ENCODE peak calls at places on chromosomes 4 and X, in five cellular contexts. J is cardiac muscle cell; P is vagina; L is CD8-positive, alpha-beta T cell; N is psoas muscle. F is an unnamed sample.
A peak's percentile ranks its signal among the peaks of the same experiment; 100 is the strongest.

GRCh38 chr4:54386270-54386669 is 157.2 kb downstream of the PDGFRA start:
- DNase-seq in L (no peak), P (no peak), J (no peak), N (no peak), F (no peak)

GRCh38 chrX:19097553-19097952 is 24.7 kb downstream of the ADGRG2 start:
- DNase-seq in L (no peak), P (no peak), J (no peak), N (no peak), F (no peak)

GRCh38 chr4:7650606-7651400 is 216.1 kb upstream of the PSAPL1 start:
- DNase-seq in L (no peak), J (peak; percentile 17), N (no peak), P (no peak), F (peak; percentile 47)

GRCh38 chrX:74449937-74450330 is 28.6 kb downstream of the SLC16A2 start:
- DNase-seq in L (no peak), P (no peak), N (no peak), J (peak; percentile 10), F (no peak)

GRCh38 chrX:12912786-12913185 is 6.4 kb downstream of the TLR8 start:
- DNase-seq in J (no peak), P (no peak), L (no peak), N (no peak), F (no peak)

GRCh38 chr4:173061160-173061559 is 107.5 kb upstream of the GALNT7 start:
- DNase-seq in P (no peak), L (no peak), N (no peak), J (no peak), F (no peak)

GRCh38 chrX:29903365-29903764 is 312.0 kb upstream of the MAGEB2 start:
- DNase-seq in L (no peak), J (peak; percentile 24), N (no peak), P (no peak), F (no peak)

GRCh38 chrX:38798956-38799355 is 2.3 kb upstream of the MID1IP1 start:
- DNase-seq in P (no peak), J (peak; percentile 21), N (no peak), L (no peak), F (no peak)

GRCh38 chr4:5217411-5217810 is 166.1 kb downstream of the STK32B start:
- DNase-seq in P (no peak), L (no peak), J (no peak), N (no peak), F (no peak)

GRCh38 chrX:12866451-12867377 is at the start of gene TLR7:
- DNase-seq in L (no peak), J (no peak), P (no peak), N (no peak), F (peak; percentile 58)

GRCh38 chr4:154205471-154205870 is 286.1 kb downstream of the DCHS2 start:
- DNase-seq in J (no peak), P (no peak), N (no peak), L (no peak), F (no peak)

GRCh38 chrX:150256297-150256650 is 106.8 kb upstream of the MAMLD1 start:
- DNase-seq in P (peak; percentile 49), J (no peak), N (no peak), L (no peak), F (no peak)

GRCh38 chrX:11965436-11965835 is 172.8 kb upstream of the FRMPD4 start:
- DNase-seq in N (no peak), J (no peak), P (no peak), L (no peak), F (no peak)

GRCh38 chr4:77817304-77818076 is 1.7 kb downstream of the CNOT6L start:
- DNase-seq in J (no peak), N (no peak), P (no peak), L (no peak), F (peak; percentile 73)

GRCh38 chr4:67810011-67810410 is 55.8 kb upstream of the GNRHR start:
- DNase-seq in N (no peak), J (no peak), L (no peak), P (no peak), F (no peak)

GRCh38 chrX:44265559-44265958 is 77.9 kb downstream of the EFHC2 start:
- DNase-seq in L (no peak), J (no peak), N (no peak), P (no peak), F (no peak)

GRCh38 chr4:39825090-39825489 is 127.2 kb downstream of the UBE2K start:
- DNase-seq in J (no peak), N (no peak), P (no peak), L (no peak), F (no peak)

GRCh38 chr4:3399277-3400194 is 42.2 kb upstream of the HGFAC start:
- DNase-seq in J (no peak), N (no peak), L (no peak), P (no peak), F (peak; percentile 19)

GRCh38 chr4:43014266-43014665 is 121.8 kb downstream of the GRXCR1 start:
- DNase-seq in J (no peak), L (no peak), N (no peak), P (no peak), F (no peak)

GRCh38 chr4:137647375-137647774 is 115.1 kb upstream of the PCDH18 start:
- DNase-seq in J (no peak), L (no peak), P (no peak), N (no peak), F (no peak)

GRCh38 chr4:2047031-2047660 is 12.0 kb upstream of the NAT8L start:
- DNase-seq in J (no peak), N (no peak), L (no peak), P (no peak), F (no peak)

GRCh38 chr4:45350438-45350837 is 624.1 kb upstream of the GNPDA2 start:
- DNase-seq in L (no peak), J (peak; percentile 56), P (no peak), N (no peak), F (no peak)

GRCh38 chrX:74535211-74535621 is 79.2 kb downstream of the RLIM start:
- DNase-seq in P (peak; percentile 67), L (no peak), J (peak; percentile 75), N (no peak), F (peak; percentile 10)

GRCh38 chr4:41410049-41410448 is 127.9 kb upstream of the LIMCH1 start:
- DNase-seq in P (no peak), L (no peak), N (no peak), J (peak; percentile 16), F (no peak)

GRCh38 chr4:41406051-41406516 is 131.9 kb upstream of the LIMCH1 start:
- DNase-seq in J (no peak), N (no peak), L (no peak), P (no peak), F (no peak)

GRCh38 chr4:41400296-41400695 is 137.7 kb upstream of the LIMCH1 start:
- DNase-seq in N (no peak), L (no peak), P (no peak), J (no peak), F (no peak)

GRCh38 chr4:41409095-41409494 is 128.9 kb upstream of the LIMCH1 start:
- DNase-seq in P (no peak), N (no peak), J (no peak), L (no peak), F (no peak)

DNA sequence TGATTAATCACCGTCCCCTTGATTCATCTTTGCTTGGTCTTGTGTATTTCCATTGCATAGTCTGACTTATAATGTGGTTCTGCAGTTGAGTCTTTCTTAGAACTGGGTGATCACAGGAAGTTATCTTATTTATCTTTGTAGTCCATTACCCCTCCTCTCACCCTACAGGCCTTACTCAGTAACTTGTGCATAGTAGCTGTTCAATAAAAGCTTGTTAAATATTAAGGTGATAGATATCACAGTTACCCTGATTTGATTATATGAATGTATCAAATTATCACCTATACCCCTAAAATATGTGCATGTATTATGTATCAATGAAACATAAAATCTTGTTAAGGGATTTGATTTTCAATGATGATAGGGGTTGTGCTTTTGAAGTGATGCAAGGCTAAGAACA is 132.5 kb upstream of the LIMCH1 start:
- DNase-seq in J (no peak), N (no peak), P (no peak), L (no peak), F (no peak)
- H3K27ac ChIP-seq in J (no peak overlapping the region), N (no peak overlapping the region), P (no peak overlapping the region), L (no peak overlapping the region), F (no peak overlapping the region)

GRCh38 chr4:126475730-126476129 is 1157.0 kb upstream of the INTU start:
- DNase-seq in P (no peak), N (no peak), J (no peak), L (no peak), F (no peak)

DNA sequence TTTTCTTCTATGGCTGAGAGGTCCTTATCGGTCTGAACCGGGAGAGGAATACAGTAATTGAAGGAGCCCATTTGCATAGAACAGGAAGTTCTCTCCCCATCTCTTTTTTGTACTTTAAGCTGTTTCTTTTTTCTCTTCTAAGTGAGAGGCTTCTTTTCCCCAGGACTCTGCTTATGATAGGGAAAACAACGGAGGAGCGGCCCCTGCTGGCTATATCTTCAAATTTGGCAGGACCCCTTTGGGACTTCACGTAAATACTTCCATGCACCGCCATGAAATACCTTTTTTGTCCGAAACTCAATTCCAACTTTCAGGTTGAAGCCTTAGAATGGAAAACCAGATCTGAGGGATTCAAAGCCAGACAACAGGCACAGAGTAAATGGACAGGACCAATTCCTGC is 1153.0 kb upstream of the INTU start:
- DNase-seq in L (no peak), P (no peak), J (no peak), N (no peak), F (no peak)
- TF ChIP-seq CTCF in L (no peak), P (no peak), J (no peak), N (no peak), F (no peak)

GRCh38 chr4:14339715-14340114 is 662.6 kb upstream of the CPEB2 start:
- DNase-seq in P (no peak), L (no peak), N (no peak), J (no peak), F (no peak)

GRCh38 chr4:14336656-14337055 is 665.6 kb upstream of the CPEB2 start:
- DNase-seq in N (no peak), J (no peak), L (no peak), P (no peak), F (no peak)

GRCh38 chr4:14335872-14336271 is 666.4 kb upstream of the CPEB2 start:
- DNase-seq in N (no peak), L (no peak), J (no peak), P (no peak), F (no peak)

GRCh38 chr4:14338866-14339265 is 663.4 kb upstream of the CPEB2 start:
- DNase-seq in L (no peak), N (no peak), J (no peak), P (no peak), F (no peak)

GRCh38 chr4:14338206-14338605 is 664.1 kb upstream of the CPEB2 start:
- DNase-seq in L (no peak), P (no peak), N (no peak), J (peak; percentile 17), F (no peak)
- H3K4me1 ChIP-seq in L (no peaks in the 10 kb centered on the region), P (no peaks in the 10 kb centered on the region), N (no peaks in the 10 kb centered on the region), J (no peaks in the 10 kb centered on the region), F (no peaks in the 10 kb centered on the region)

GRCh38 chr4:159445671-159446070 is 342.8 kb downstream of the RAPGEF2 start:
- DNase-seq in J (no peak), L (no peak), N (no peak), P (no peak), F (no peak)
- H3K27ac ChIP-seq in J (peak overlapping the region; percentile 76), L (no peak overlapping the region), N (no peak overlapping the region), P (no peak overlapping the region), F (no peak overlapping the region)

F was measured in OCI-LY7.